ENCODE peak calls at places on chromosomes 2 and 18, in nine cellular contexts. I, W, P, V, Y, A, O, C and T are unnamed samples.

GRCh38 chr2:120919771-120920437 is 184.2 kb downstream of the GLI2 start:
- DNase-seq in I (no peak), W (peak), P (no peak), V (peak), Y (peak), A (no peak), O (peak), C (no peak), T (no peak)

GRCh38 chr18:13217466-13217961 is 1.0 kb upstream of the LDLRAD4 start:
- DNase-seq in I (no peak), W (peak), P (peak), V (peak), Y (no peak), A (peak), O (no peak), C (peak), T (no peak)

GRCh38 chr2:134446431-134447091 is 192.7 kb downstream of the MGAT5 start:
- DNase-seq in I (no peak), W (no peak), P (no peak), V (no peak), Y (peak), A (no peak), O (peak), C (no peak), T (no peak)

GRCh38 chr18:13541621-13542519 is 184.5 kb downstream of the FAM210A start:
- DNase-seq in I (no peak), W (no peak), P (no peak), V (no peak), Y (no peak), A (no peak), O (no peak), C (no peak), T (peak)

GRCh38 chr2:109295070-109295780 is 166.2 kb downstream of the SH3RF3 start:
- DNase-seq in I (no peak), W (no peak), P (no peak), V (no peak), Y (no peak), A (no peak), O (no peak), C (no peak), T (no peak)

GRCh38 chr2:102139851-102140250 is 2.7 kb upstream of the IL1R1 start:
- DNase-seq in I (no peak), W (no peak), P (no peak), V (no peak), Y (no peak), A (no peak), O (peak), C (no peak), T (no peak)

GRCh38 chr2:23475036-23475435 is 90.1 kb downstream of the KLHL29 start:
- DNase-seq in I (peak), W (no peak), P (no peak), V (peak), Y (no peak), A (no peak), O (no peak), C (no peak), T (no peak)

GRCh38 chr2:118459425-118459824 is 371.2 kb downstream of the INSIG2 start:
- DNase-seq in I (no peak), W (no peak), P (no peak), V (no peak), Y (no peak), A (no peak), O (no peak), C (no peak), T (no peak)

GRCh38 chr2:181813963-181814565 is 77.5 kb upstream of the ITPRID2 start:
- DNase-seq in I (no peak), W (no peak), P (no peak), V (no peak), Y (peak), A (no peak), O (peak), C (no peak), T (no peak)

GRCh38 chr2:37855283-37856041 is 69.6 kb upstream of the RMDN2 start:
- DNase-seq in I (no peak), W (peak), P (no peak), V (peak), Y (peak), A (no peak), O (no peak), C (no peak), T (no peak)

GRCh38 chr2:162090109-162090508 is 16.1 kb upstream of the DPP4 start:
- DNase-seq in I (no peak), W (no peak), P (no peak), V (no peak), Y (peak), A (no peak), O (no peak), C (no peak), T (peak)

GRCh38 chr2:192151848-192152247 is 42.9 kb downstream of the TMEFF2 start:
- DNase-seq in I (peak), W (no peak), P (no peak), V (no peak), Y (peak), A (no peak), O (no peak), C (no peak), T (no peak)

GRCh38 chr2:69629921-69630608 is 13.5 kb downstream of the AAK1 start:
- DNase-seq in I (no peak), W (no peak), P (no peak), V (no peak), Y (no peak), A (no peak), O (no peak), C (no peak), T (no peak)

GRCh38 chr18:7755753-7756475 is 188.8 kb downstream of the PTPRM start:
- DNase-seq in I (no peak), W (no peak), P (no peak), V (no peak), Y (peak), A (no peak), O (no peak), C (no peak), T (no peak)

GRCh38 chr2:120260736-120261135 is 8.1 kb downstream of the RALB start:
- DNase-seq in I (no peak), W (no peak), P (no peak), V (no peak), Y (no peak), A (no peak), O (no peak), C (no peak), T (no peak)

GRCh38 chr18:9775172-9775571 is 67.1 kb downstream of the RAB31 start:
- DNase-seq in I (no peak), W (no peak), P (no peak), V (no peak), Y (no peak), A (no peak), O (no peak), C (no peak), T (no peak)

GRCh38 chr2:64283641-64284371 is 139.6 kb upstream of the PELI1 start:
- DNase-seq in I (no peak), W (no peak), P (no peak), V (no peak), Y (no peak), A (no peak), O (no peak), C (no peak), T (no peak)

GRCh38 chr2:130371723-130372054 is 15.8 kb downstream of the PTPN18 start:
- DNase-seq in I (peak), W (peak), P (no peak), V (no peak), Y (no peak), A (no peak), O (no peak), C (no peak), T (no peak)

GRCh38 chr18:23890589-23890988 is 124.0 kb upstream of the TTC39C start:
- DNase-seq in I (no peak), W (no peak), P (no peak), V (no peak), Y (peak), A (no peak), O (no peak), C (no peak), T (no peak)

GRCh38 chr2:86283461-86284030 is 53.9 kb downstream of the REEP1 start:
- DNase-seq in I (no peak), W (peak), P (no peak), V (no peak), Y (no peak), A (no peak), O (no peak), C (no peak), T (no peak)

GRCh38 chr2:1730047-1730937 is 14.0 kb downstream of the PXDN start:
- DNase-seq in I (no peak), W (peak), P (no peak), V (peak), Y (peak), A (no peak), O (peak), C (no peak), T (no peak)

GRCh38 chr2:21358971-21359370 is 235.2 kb downstream of the TDRD15 start:
- DNase-seq in I (no peak), W (no peak), P (no peak), V (no peak), Y (no peak), A (no peak), O (no peak), C (no peak), T (no peak)

GRCh38 chr2:208244422-208244821 is 10.4 kb downstream of the IDH1 start:
- DNase-seq in I (peak), W (no peak), P (no peak), V (no peak), Y (no peak), A (no peak), O (no peak), C (no peak), T (no peak)

GRCh38 chr2:141399270-141399669 is 731.5 kb downstream of the LRP1B start:
- DNase-seq in I (peak), W (no peak), P (no peak), V (no peak), Y (peak), A (no peak), O (no peak), C (no peak), T (no peak)

GRCh38 chr2:128783193-128783671 is 464.6 kb upstream of the HS6ST1 start:
- DNase-seq in I (no peak), W (no peak), P (no peak), V (no peak), Y (no peak), A (no peak), O (no peak), C (no peak), T (no peak)

GRCh38 chr2:96665083-96665569 is 22.6 kb downstream of the FER1L5 start:
- DNase-seq in I (no peak), W (no peak), P (no peak), V (no peak), Y (peak), A (no peak), O (peak), C (no peak), T (peak)

GRCh38 chr18:27685807-27686412 is 491.0 kb downstream of the CDH2 start:
- DNase-seq in I (peak), W (no peak), P (peak), V (no peak), Y (peak), A (no peak), O (peak), C (no peak), T (peak)

GRCh38 chr2:17805717-17806354 is 10.4 kb upstream of the MSGN1 start:
- DNase-seq in I (no peak), W (no peak), P (no peak), V (no peak), Y (no peak), A (no peak), O (no peak), C (no peak), T (no peak)

GRCh38 chr2:95573866-95574265 is 17.9 kb upstream of the TRIM43 start:
- DNase-seq in I (no peak), W (no peak), P (no peak), V (no peak), Y (no peak), A (no peak), O (no peak), C (no peak), T (no peak)

GRCh38 chr2:105912081-105912480 is 167.4 kb downstream of the NCK2 start:
- DNase-seq in I (no peak), W (no peak), P (no peak), V (no peak), Y (no peak), A (no peak), O (no peak), C (no peak), T (no peak)

GRCh38 chr2:177489719-177490301 is 97.2 kb downstream of the AGPS start:
- DNase-seq in I (peak), W (no peak), P (no peak), V (no peak), Y (peak), A (no peak), O (no peak), C (no peak), T (no peak)

GRCh38 chr2:236177967-236178909 is 10.1 kb upstream of the GBX2 start:
- DNase-seq in I (peak), W (peak), P (peak), V (peak), Y (peak), A (no peak), O (no peak), C (peak), T (peak)

GRCh38 chr2:63581266-63581961 is 6.9 kb downstream of the WDPCP start:
- DNase-seq in I (no peak), W (peak), P (no peak), V (peak), Y (peak), A (no peak), O (no peak), C (no peak), T (no peak)

GRCh38 chr2:146246017-146246733 is 1598.7 kb upstream of the ACVR2A start:
- DNase-seq in I (no peak), W (no peak), P (no peak), V (no peak), Y (peak), A (no peak), O (no peak), C (no peak), T (no peak)

GRCh38 chr2:216170362-216170761 is 61.2 kb downstream of the XRCC5 start:
- DNase-seq in I (no peak), W (no peak), P (no peak), V (no peak), Y (no peak), A (no peak), O (no peak), C (no peak), T (no peak)

GRCh38 chr2:165697727-165698620 is 96.1 kb downstream of the GALNT3 start:
- DNase-seq in I (no peak), W (no peak), P (no peak), V (no peak), Y (no peak), A (no peak), O (no peak), C (no peak), T (no peak)

GRCh38 chr2:127594116-127594591 is 51.8 kb upstream of the GPR17 start:
- DNase-seq in I (no peak), W (no peak), P (no peak), V (no peak), Y (no peak), A (no peak), O (no peak), C (no peak), T (no peak)

GRCh38 chr18:50750546-50750945 is 69.3 kb downstream of the MRO start:
- DNase-seq in I (no peak), W (no peak), P (no peak), V (no peak), Y (no peak), A (no peak), O (no peak), C (no peak), T (no peak)